ENCODE peak calls at places on chromosomes 7 and 10, in six cellular contexts. R, I, K, T, X and B are unnamed samples.

GRCh38 chr10:114603943-114604342 is 54.1 kb downstream of the ABLIM1 start:
- DNase-seq in R (no peak), I (peak), K (no peak), T (no peak), X (no peak), B (no peak)

GRCh38 chr10:48447356-48448215 is 141.1 kb downstream of the MAPK8 start:
- DNase-seq in R (no peak), I (no peak), K (no peak), T (no peak), X (no peak), B (no peak)

GRCh38 chr7:81676813-81677212 is 93.0 kb downstream of the HGF start:
- DNase-seq in R (no peak), I (no peak), K (no peak), T (no peak), X (no peak), B (no peak)

GRCh38 chr7:38318803-38319416 is 45.5 kb upstream of the TARP start:
- DNase-seq in R (peak), I (peak), K (peak), T (no peak), X (peak), B (peak)

GRCh38 chr10:29064665-29065064 is 224.2 kb upstream of the LYZL1 start:
- DNase-seq in R (no peak), I (no peak), K (no peak), T (no peak), X (no peak), B (no peak)

GRCh38 chr10:97075961-97076525 is 109.7 kb downstream of the SLIT1 start:
- DNase-seq in R (no peak), I (no peak), K (peak), T (no peak), X (no peak), B (no peak)

GRCh38 chr7:155248366-155248756 is 49.3 kb upstream of the INSIG1 start:
- DNase-seq in R (no peak), I (no peak), K (no peak), T (no peak), X (no peak), B (no peak)

GRCh38 chr10:98349508-98349922 is 65.5 kb downstream of the PYROXD2 start:
- DNase-seq in R (no peak), I (no peak), K (no peak), T (no peak), X (no peak), B (no peak)

GRCh38 chr7:107315821-107316220 is 147.0 kb downstream of the HBP1 start:
- DNase-seq in R (no peak), I (no peak), K (no peak), T (no peak), X (no peak), B (no peak)

GRCh38 chr10:58064714-58065528 is 202.8 kb downstream of the IPMK start:
- DNase-seq in R (peak), I (peak), K (peak), T (no peak), X (no peak), B (peak)

GRCh38 chr10:121592155-121592890 is 5.9 kb downstream of the FGFR2 start:
- DNase-seq in R (no peak), I (no peak), K (no peak), T (no peak), X (no peak), B (peak)

GRCh38 chr7:50665403-50666123 is 100.4 kb upstream of the DDC start:
- DNase-seq in R (no peak), I (no peak), K (no peak), T (no peak), X (no peak), B (no peak)

GRCh38 chr10:69896601-69897000 is 94.9 kb downstream of the COL13A1 start:
- DNase-seq in R (no peak), I (no peak), K (no peak), T (no peak), X (no peak), B (no peak)

GRCh38 chr7:111796671-111797070 is 234.4 kb upstream of the IMMP2L start:
- DNase-seq in R (no peak), I (peak), K (no peak), T (no peak), X (no peak), B (no peak)

GRCh38 chr10:24826022-24826421 is 102.3 kb upstream of the ARHGAP21 start:
- DNase-seq in R (no peak), I (no peak), K (no peak), T (no peak), X (no peak), B (no peak)

GRCh38 chr10:126963354-126963753 is 58.1 kb downstream of the DOCK1 start:
- DNase-seq in R (no peak), I (no peak), K (no peak), T (no peak), X (no peak), B (no peak)

GRCh38 chr7:44279286-44279685 is 46.1 kb downstream of the CAMK2B start:
- DNase-seq in R (no peak), I (no peak), K (peak), T (no peak), X (no peak), B (no peak)

GRCh38 chr10:133365461-133366129 is 7.6 kb downstream of the ECHS1 start:
- DNase-seq in R (no peak), I (no peak), K (no peak), T (no peak), X (no peak), B (no peak)

GRCh38 chr10:112801748-112802147 is 148.3 kb upstream of the TCF7L2 start:
- DNase-seq in R (no peak), I (no peak), K (no peak), T (no peak), X (no peak), B (peak)

GRCh38 chr10:86651631-86652331 is 2.6 kb upstream of the OPN4 start:
- DNase-seq in R (no peak), I (no peak), K (peak), T (no peak), X (no peak), B (no peak)

GRCh38 chr10:114708717-114709352 is 50.8 kb upstream of the ABLIM1 start:
- DNase-seq in R (peak), I (no peak), K (no peak), T (no peak), X (no peak), B (peak)

GRCh38 chr10:132145002-132145401 is 41.7 kb upstream of the DPYSL4 start:
- DNase-seq in R (no peak), I (no peak), K (no peak), T (no peak), X (no peak), B (no peak)

GRCh38 chr7:6395898-6396582 is 51.7 kb downstream of the DAGLB start:
- DNase-seq in R (no peak), I (no peak), K (no peak), T (no peak), X (no peak), B (no peak)

GRCh38 chr7:18689535-18689934 is 194.0 kb downstream of the HDAC9 start:
- DNase-seq in R (no peak), I (no peak), K (no peak), T (no peak), X (no peak), B (no peak)

GRCh38 chr7:51265066-51265907 is 51.3 kb downstream of the COBL start:
- DNase-seq in R (peak), I (no peak), K (no peak), T (no peak), X (no peak), B (no peak)

GRCh38 chr7:55951637-55952351 is at the start of gene MRPS17:
- DNase-seq in R (peak), I (peak), K (peak), T (peak), X (peak), B (peak)

GRCh38 chr7:142535123-142535779 is 214.0 kb upstream of the PRSS1 start:
- DNase-seq in R (peak), I (peak), K (peak), T (peak), X (no peak), B (peak)

GRCh38 chr10:75187961-75188426 is 22.6 kb upstream of the VDAC2 start:
- DNase-seq in R (peak), I (peak), K (peak), T (peak), X (peak), B (peak)

GRCh38 chr7:80732635-80733034 is 94.2 kb downstream of the CD36 start:
- DNase-seq in R (peak), I (peak), K (no peak), T (no peak), X (no peak), B (peak)

GRCh38 chr7:39709768-39710291 is 86.5 kb downstream of the RALA start:
- DNase-seq in R (no peak), I (no peak), K (no peak), T (peak), X (no peak), B (no peak)

GRCh38 chr7:102916426-102916825 is 3.6 kb downstream of the LRRC17 start:
- DNase-seq in R (no peak), I (no peak), K (no peak), T (no peak), X (no peak), B (no peak)

GRCh38 chr7:102912742-102913141 is at the start of gene LRRC17:
- DNase-seq in R (no peak), I (no peak), K (no peak), T (no peak), X (no peak), B (no peak)

GRCh38 chr7:102916881-102917280 is 4.1 kb downstream of the LRRC17 start:
- DNase-seq in R (no peak), I (no peak), K (no peak), T (no peak), X (no peak), B (no peak)

GRCh38 chr7:102913846-102914245 is 1.0 kb downstream of the LRRC17 start:
- DNase-seq in R (no peak), I (no peak), K (no peak), T (no peak), X (no peak), B (no peak)

DNA sequence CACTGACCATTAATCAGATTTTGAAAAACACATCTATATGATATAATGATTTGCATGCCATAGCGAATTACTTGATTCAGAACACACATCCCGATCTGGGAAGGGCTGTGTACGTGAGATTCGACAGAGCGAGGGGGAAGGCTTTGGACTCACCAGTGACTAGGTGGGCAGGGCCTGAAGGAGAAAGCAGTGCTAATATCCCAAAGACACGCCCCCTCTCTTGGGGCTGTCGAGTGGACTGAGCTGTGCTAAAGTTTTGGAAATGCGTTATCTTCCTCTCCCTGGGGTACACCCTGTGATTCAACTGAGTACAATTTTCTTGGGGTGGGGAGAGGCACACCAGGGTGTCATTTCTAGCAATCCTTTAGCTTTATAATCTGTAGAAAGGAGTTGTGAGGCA is 1.8 kb downstream of the LRRC17 start:
- DNase-seq in R (no peak), I (no peak), K (no peak), T (no peak), X (no peak), B (no peak)
- TF ChIP-seq CHD2 in R (no peak), I (no peak), K (no peak), T (no peak), X (no peak), B (no peak)

GRCh38 chr10:71916827-71917226 is 47.4 kb upstream of the CHST3 start:
- DNase-seq in R (no peak), I (no peak), K (no peak), T (no peak), X (no peak), B (no peak)
- TF ChIP-seq CHD2 in R (no peak), I (no peak), K (no peak), T (no peak), X (no peak), B (no peak)

DNA sequence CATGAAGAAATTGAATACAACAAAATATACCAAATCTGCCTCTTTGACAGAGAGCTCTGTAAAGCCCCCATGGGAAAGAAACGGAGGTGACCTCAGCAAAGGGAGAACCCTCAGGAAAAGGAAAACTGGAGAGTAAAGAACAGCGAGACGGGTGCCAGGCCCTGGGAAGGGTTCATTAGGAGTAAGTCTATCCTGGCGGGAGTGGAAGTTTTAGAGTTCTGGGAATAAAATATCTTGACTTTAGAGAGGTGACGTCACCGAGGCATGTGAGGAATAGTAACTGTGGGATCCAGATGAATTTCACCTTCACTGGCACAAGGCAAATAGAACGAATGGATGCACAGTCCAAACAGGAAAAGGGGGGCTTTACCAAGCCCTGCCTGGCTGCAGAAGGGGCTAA is 362.8 kb upstream of the IGFBP3 start:
- DNase-seq in R (no peak), I (no peak), K (no peak), T (no peak), X (no peak), B (no peak)
- TF ChIP-seq CHD2 in R (no peak), I (no peak), K (no peak), T (no peak), X (no peak), B (no peak)

GRCh38 chr7:94391716-94392390 is 2.8 kb upstream of the COL1A2 start:
- DNase-seq in R (no peak), I (no peak), K (peak), T (no peak), X (no peak), B (no peak)

GRCh38 chr7:94394399-94395140 is at the start of gene COL1A2:
- DNase-seq in R (no peak), I (no peak), K (peak), T (no peak), X (no peak), B (no peak)

GRCh38 chr7:94393251-94393758 is 1.4 kb upstream of the COL1A2 start:
- DNase-seq in R (no peak), I (no peak), K (no peak), T (no peak), X (no peak), B (no peak)

GRCh38 chr7:94394058-94394398 is 667 bp upstream of the COL1A2 start:
- DNase-seq in R (no peak), I (peak), K (peak), T (no peak), X (no peak), B (no peak)

DNA sequence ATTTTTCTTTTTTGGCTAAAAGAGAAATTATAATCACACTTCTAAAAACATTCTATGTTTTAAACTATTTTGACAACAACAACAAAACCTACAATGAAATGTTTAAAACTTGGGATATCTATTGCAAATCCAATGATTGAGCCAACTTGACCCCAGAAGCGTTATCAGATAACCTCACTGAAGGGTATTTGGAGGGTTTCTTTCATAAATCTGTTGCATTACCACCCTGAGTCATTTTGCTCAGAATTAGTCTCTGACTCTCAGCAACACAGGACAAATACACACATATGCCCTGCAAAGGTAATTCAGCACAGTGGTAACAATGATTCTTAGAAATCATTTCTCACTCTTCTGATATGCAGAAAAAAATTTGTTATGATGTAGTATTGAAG is 2.3 kb upstream of the COL1A2 start:
- DNase-seq in R (no peak), I (no peak), K (no peak), T (no peak), X (no peak), B (no peak)
- TF ChIP-seq CHD2 in R (no peak), I (no peak), K (no peak), T (no peak), X (no peak), B (no peak)

DNA sequence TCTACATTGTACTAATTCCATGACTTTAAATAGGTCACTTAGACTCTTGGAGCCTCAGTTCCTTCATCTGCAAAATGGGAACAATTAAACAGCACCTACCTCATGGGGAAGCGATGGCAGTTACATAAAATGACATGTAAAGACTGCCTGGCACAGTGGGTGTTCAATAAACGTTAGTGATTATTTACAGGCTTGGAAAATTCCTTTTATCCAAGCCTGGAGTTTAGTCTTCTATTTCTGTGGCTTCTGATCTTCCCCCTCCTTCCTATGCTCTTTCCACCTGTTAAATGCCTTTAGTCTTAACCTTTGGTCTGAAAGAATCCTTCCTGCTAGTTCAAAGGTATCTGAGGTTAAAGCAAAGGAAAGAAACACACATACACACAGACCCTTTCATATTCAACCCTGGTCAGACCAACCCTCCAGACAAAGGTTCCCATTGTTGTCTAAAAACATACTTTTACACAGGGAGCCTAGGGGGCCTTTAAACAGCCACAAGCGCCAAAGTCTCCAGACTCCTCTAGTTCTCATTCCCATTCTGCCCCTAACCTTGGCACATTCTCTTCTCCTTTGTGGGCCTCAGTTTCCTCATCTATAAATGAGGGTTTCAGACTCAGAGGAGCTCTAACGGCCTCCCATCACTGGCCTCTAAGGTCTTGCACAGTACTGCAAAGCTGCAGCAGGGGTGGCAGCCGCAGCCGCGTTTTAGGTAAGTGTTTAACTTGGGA is 21.4 kb downstream of the SORBS1 start:
- DNase-seq in R (peak), I (no peak), K (no peak), T (no peak), X (no peak), B (no peak)
- TF ChIP-seq CHD2 in R (no peak), I (no peak), K (no peak), T (no peak), X (no peak), B (no peak)

GRCh38 chr10:71396084-71396713 is 521 bp upstream of the CDH23 start:
- DNase-seq in R (no peak), I (peak), K (peak), T (no peak), X (peak), B (peak)
- TF ChIP-seq CHD2 in R (no peak), I (no peak), K (no peak), T (no peak), X (no peak), B (no peak)